ENCODE peak calls at places on chromosomes 3 and 15, in five cellular contexts. F is GM12865, I is lower lobe of right lung, D is breast epithelium, A is omental fat pad. B is an unnamed sample.

GRCh38 chr15:81235781-81236507 is 39.3 kb downstream of the IL16 start:
- DNase-seq in D (no peak), F (no peak), I (no peak), A (no peak), B (no peak)

GRCh38 chr3:188832961-188833615 is 338.7 kb upstream of the TPRG1 start:
- DNase-seq in A (no peak), D (peak; percentile 77), F (no peak), I (no peak), B (no peak)

GRCh38 chr3:15345608-15346137 is 13.3 kb upstream of the SH3BP5 start:
- DNase-seq in A (no peak), D (no peak), F (peak; percentile 81), I (no peak), B (no peak)

GRCh38 chr3:197013989-197014388 is 15.6 kb downstream of the MELTF start:
- DNase-seq in I (no peak), F (no peak), D (no peak), A (no peak), B (no peak)

GRCh38 chr3:187719628-187720336 is 17.4 kb upstream of the RTP2 start:
- DNase-seq in I (peak; percentile 44), F (no peak), D (no peak), A (no peak), B (no peak)

GRCh38 chr3:120100711-120101110 is 6.5 kb upstream of the GSK3B start:
- DNase-seq in F (no peak), A (no peak), D (no peak), I (no peak), B (no peak)

GRCh38 chr3:15055019-15055557 is 10.0 kb downstream of the MRPS25 start:
- DNase-seq in D (no peak), F (peak; percentile 73), I (no peak), A (no peak), B (no peak)

GRCh38 chr15:70036585-70037343 is 61.0 kb downstream of the TLE3 start:
- DNase-seq in I (peak; percentile 17), A (no peak), D (no peak), F (peak; percentile 96), B (no peak)

GRCh38 chr15:25950014-25950413 is 86.9 kb upstream of the ATP10A start:
- DNase-seq in A (no peak), D (no peak), I (no peak), F (no peak), B (no peak)

GRCh38 chr3:62051506-62051905 is 321.8 kb downstream of the FEZF2 start:
- DNase-seq in F (no peak), A (no peak), D (no peak), I (peak; percentile 50), B (no peak)

GRCh38 chr15:101612676-101613075 is 39.5 kb downstream of the TM2D3 start:
- DNase-seq in A (no peak), F (no peak), I (no peak), D (no peak), B (no peak)

GRCh38 chr15:52021128-52021671 is 2.2 kb downstream of the MAPK6 start:
- DNase-seq in I (no peak), D (peak; percentile 34), F (peak; percentile 93), A (peak; percentile 34), B (no peak)

GRCh38 chr15:35691176-35691761 is 145.3 kb upstream of the DPH6 start:
- DNase-seq in D (no peak), A (no peak), I (no peak), F (no peak), B (no peak)

GRCh38 chr15:33675246-33675645 is 293.1 kb upstream of the CHRM5 start:
- DNase-seq in A (no peak), I (no peak), D (no peak), F (peak; percentile 69), B (no peak)

GRCh38 chr3:48435223-48435595 is 4.7 kb downstream of the CCDC51 start:
- DNase-seq in F (no peak), D (no peak), A (no peak), I (no peak), B (no peak)

GRCh38 chr3:196237203-196237602 is 20.9 kb downstream of the SLC51A start:
- DNase-seq in I (no peak), F (peak; percentile 41), D (no peak), A (no peak), B (no peak)

GRCh38 chr15:31482122-31482922 is 155.7 kb downstream of the KLF13 start:
- DNase-seq in F (no peak), D (no peak), I (no peak), A (no peak), B (no peak)

GRCh38 chr3:26264708-26265107 is 357.9 kb upstream of the LRRC3B start:
- DNase-seq in A (no peak), F (no peak), I (no peak), D (no peak), B (no peak)

GRCh38 chr3:197117107-197117506 is 87.5 kb upstream of the MELTF start:
- DNase-seq in A (no peak), D (no peak), F (peak; percentile 18), I (no peak), B (no peak)

GRCh38 chr3:52444860-52445793 is at the start of gene SEMA3G:
- DNase-seq in I (peak; percentile 91), A (no peak), D (peak; percentile 70), F (peak; percentile 82), B (no peak)

GRCh38 chr15:31472636-31473383 is 146.2 kb downstream of the KLF13 start:
- DNase-seq in A (no peak), F (peak; percentile 92), I (no peak), D (no peak), B (peak; percentile 34)

GRCh38 chr3:153244961-153245360 is 82.9 kb downstream of the RAP2B start:
- DNase-seq in D (no peak), I (no peak), F (no peak), A (no peak), B (no peak)

GRCh38 chr15:40137011-40137906 is 23.6 kb upstream of the BUB1B start:
- DNase-seq in I (no peak), A (no peak), F (no peak), D (no peak), B (no peak)

GRCh38 chr15:94584833-94585244 is 353.5 kb downstream of the MCTP2 start:
- DNase-seq in F (peak; percentile 48), D (no peak), A (no peak), I (no peak), B (no peak)

GRCh38 chr15:85929786-85930185 is 135.1 kb upstream of the KLHL25 start:
- DNase-seq in I (no peak), A (no peak), F (no peak), D (no peak), B (no peak)

GRCh38 chr15:52181938-52182780 is 9.0 kb downstream of the GNB5 start:
- DNase-seq in F (no peak), D (no peak), A (no peak), I (no peak), B (no peak)

DNA sequence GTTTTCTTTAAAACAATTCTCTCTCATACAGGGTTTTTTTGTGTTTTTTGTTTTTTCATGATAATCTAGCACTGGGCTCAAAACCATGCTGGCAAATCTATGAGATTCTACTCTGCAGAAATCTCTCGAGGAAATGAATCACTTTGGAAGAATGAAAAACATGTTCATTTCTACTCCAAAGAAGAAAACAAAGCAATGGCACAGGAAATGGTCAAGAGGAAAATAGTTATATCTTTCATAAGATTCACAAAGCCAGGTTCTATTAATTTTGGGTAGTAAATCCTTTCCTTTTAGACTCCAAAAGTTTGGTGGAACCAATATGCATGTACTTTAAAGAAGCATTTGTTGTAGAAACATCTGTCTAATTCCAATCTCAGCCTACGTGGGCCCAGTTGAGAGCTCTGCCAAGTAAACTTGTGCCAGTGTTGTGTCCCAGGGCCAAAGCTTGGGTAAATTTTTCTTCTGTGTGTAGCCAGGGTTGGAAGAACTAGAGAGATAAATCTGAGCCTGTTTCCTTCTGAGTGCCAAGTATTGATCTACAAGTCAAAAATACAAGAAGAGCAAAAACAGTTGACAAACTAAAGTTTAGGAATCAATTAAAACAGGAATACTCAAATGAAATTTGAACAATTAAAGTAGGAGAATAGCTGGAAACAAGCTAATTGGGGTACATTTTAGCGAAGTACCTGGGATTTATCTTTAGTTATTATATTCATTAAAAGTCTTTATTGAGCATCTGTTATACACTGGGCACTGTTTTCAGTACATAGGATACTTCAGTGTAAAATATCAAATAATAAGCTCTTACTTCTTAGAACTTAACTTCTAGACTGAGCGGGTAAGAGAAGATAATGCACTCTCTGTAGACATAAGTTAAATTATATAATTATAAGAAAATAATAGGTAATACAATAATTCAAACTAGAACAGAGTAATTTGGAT is 657.5 kb upstream of the NECTIN3 start:
- DNase-seq in A (no peak), I (no peak), D (no peak), F (no peak), B (no peak)
- TF ChIP-seq CTCF in A (no peak), I (no peak), D (no peak), F (no peak), B (no peak)

GRCh38 chr3:12194669-12195161 is 36.0 kb upstream of the TIMP4 start:
- DNase-seq in D (no peak), A (no peak), F (peak; percentile 86), I (no peak), B (no peak)
- TF ChIP-seq CTCF in D (no peak), A (no peak), F (peak; percentile 77), I (no peak), B (no peak)

GRCh38 chr3:72993391-72993790 is 3.2 kb upstream of the PPP4R2 start:
- DNase-seq in F (no peak), A (no peak), I (no peak), D (no peak), B (no peak)
- TF ChIP-seq CTCF in F (peak; percentile 18), A (no peak), I (no peak), D (no peak), B (no peak)

GRCh38 chr3:42118762-42119361 is 27.7 kb downstream of the TRAK1 start:
- DNase-seq in F (peak; percentile 86), A (no peak), I (no peak), D (peak; percentile 48), B (no peak)
- TF ChIP-seq CTCF in F (peak; percentile 58), A (no peak), I (peak; percentile 41), D (peak; percentile 40), B (no peak)

DNA sequence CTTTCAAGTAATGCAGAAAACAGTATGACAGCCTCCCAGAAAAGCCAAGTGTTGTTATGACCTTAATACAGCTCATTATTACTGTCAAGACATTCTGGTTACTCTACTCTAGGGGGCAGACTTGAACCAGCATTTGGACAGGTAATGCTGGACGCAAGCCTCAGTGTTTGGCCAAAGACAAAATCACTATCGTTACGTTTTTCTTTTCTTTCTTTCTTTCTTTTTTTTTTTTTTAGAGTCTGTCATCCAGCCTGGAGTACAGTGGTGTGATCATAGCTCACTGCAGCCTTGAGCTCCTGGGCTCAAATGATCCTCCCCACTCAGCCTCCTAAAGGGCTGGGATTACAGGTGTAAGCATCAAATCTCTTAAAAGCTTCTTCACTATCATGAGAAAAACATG is 29.4 kb upstream of the TMEM45A start:
- DNase-seq in A (no peak), D (no peak), F (peak; percentile 76), I (no peak), B (no peak)
- TF ChIP-seq CTCF in A (no peak), D (peak; percentile 86), F (peak; percentile 62), I (peak; percentile 68), B (peak; percentile 66)

B was measured in mesothelial cell of epicardium.